ENCODE peak calls at places on chromosomes 5 and 9, in ten cellular contexts. C is Peyer's patch, O is ovary, G is heart left ventricle, X is endothelial cell of umbilical vein, M is stomach, T is esophagus squamous epithelium, S is adrenal gland, V is prostate gland, J is A549. N is an unnamed sample. For H3K4me1, the result is how much of the 10 kb centered on the place peaks cover.

GRCh38 chr5:65172486-65173129 is 309.1 kb downstream of the ADAMTS6 start:
- DNase-seq in C (no peak), O (no peak), G (no peak), X (no peak), M (no peak), T (no peak), S (no peak), V (no peak), J (no peak), N (no peak)

GRCh38 chr5:95624368-95624767 is 4.5 kb downstream of the GPR150 start:
- DNase-seq in C (no peak), O (no peak), G (no peak), X (no peak), M (no peak), T (no peak), S (no peak), V (no peak), J (no peak), N (no peak)

GRCh38 chr9:124795881-124796415 is 19.0 kb downstream of the OLFML2A start:
- DNase-seq in C (no peak), O (no peak), G (peak), X (peak), M (no peak), T (no peak), S (peak), V (no peak), J (no peak), N (no peak)

GRCh38 chr5:130110333-130110732 is 206.1 kb downstream of the CHSY3 start:
- DNase-seq in C (no peak), O (no peak), G (no peak), X (no peak), M (no peak), T (no peak), S (no peak), V (no peak), J (no peak), N (no peak)

GRCh38 chr5:75239681-75240080 is 3.0 kb upstream of the ANKRD31 start:
- DNase-seq in C (no peak), O (no peak), G (no peak), X (no peak), M (no peak), T (no peak), S (no peak), V (no peak), J (no peak), N (no peak)

GRCh38 chr5:74206571-74207550 is 433.7 kb downstream of the ENC1 start:
- DNase-seq in C (no peak), O (peak), G (peak), X (peak), M (peak), T (no peak), S (peak), V (peak), J (no peak), N (peak)

GRCh38 chr9:127923771-127924170 is 6.8 kb downstream of the PIP5KL1 start:
- DNase-seq in C (no peak), O (no peak), G (no peak), X (no peak), M (no peak), T (no peak), S (no peak), V (no peak), J (no peak), N (no peak)

GRCh38 chr5:139822553-139823425 is 27.2 kb downstream of the PSD2 start:
- DNase-seq in C (no peak), O (no peak), G (no peak), X (no peak), M (no peak), T (no peak), S (no peak), V (no peak), J (no peak), N (no peak)

GRCh38 chr9:84926793-84927192 is 257.3 kb downstream of the NTRK2 start:
- DNase-seq in C (no peak), O (no peak), G (no peak), X (no peak), M (no peak), T (no peak), S (no peak), V (no peak), J (no peak), N (no peak)

GRCh38 chr5:133369161-133369783 is 243.1 kb downstream of the FSTL4 start:
- DNase-seq in C (no peak), O (no peak), G (no peak), X (no peak), M (no peak), T (no peak), S (no peak), V (no peak), J (no peak), N (no peak)

GRCh38 chr9:133160742-133161541 is 2.8 kb downstream of the GBGT1 start:
- DNase-seq in C (peak), O (peak), G (no peak), X (peak), M (peak), T (no peak), S (peak), V (no peak), J (peak), N (peak)

GRCh38 chr5:90182726-90183125 is 226.8 kb downstream of the CETN3 start:
- DNase-seq in C (no peak), O (no peak), G (no peak), X (no peak), M (no peak), T (no peak), S (no peak), V (no peak), J (no peak), N (no peak)

GRCh38 chr5:31033295-31033694 is 160.2 kb upstream of the CDH6 start:
- DNase-seq in C (no peak), O (no peak), G (no peak), X (peak), M (no peak), T (no peak), S (no peak), V (no peak), J (no peak), N (no peak)

GRCh38 chr9:125650271-125650737 is 56.7 kb downstream of the MAPKAP1 start:
- DNase-seq in C (no peak), O (no peak), G (no peak), X (peak), M (no peak), T (no peak), S (no peak), V (no peak), J (no peak), N (no peak)

GRCh38 chr9:128393971-128394370 is 22.8 kb downstream of the URM1 start:
- DNase-seq in C (no peak), O (no peak), G (no peak), X (no peak), M (no peak), T (no peak), S (no peak), V (no peak), J (no peak), N (no peak)

GRCh38 chr9:128006360-128007024 is 25.7 kb upstream of the EEIG1 start:
- DNase-seq in C (no peak), O (no peak), G (no peak), X (peak), M (no peak), T (no peak), S (no peak), V (peak), J (no peak), N (no peak)

GRCh38 chr9:107292811-107293554 is 9.9 kb downstream of the RAD23B start:
- DNase-seq in C (no peak), O (no peak), G (no peak), X (no peak), M (no peak), T (no peak), S (no peak), V (no peak), J (no peak), N (no peak)

GRCh38 chr9:35688558-35689350 is 971 bp downstream of the TPM2 start:
- DNase-seq in C (no peak), O (no peak), G (no peak), X (peak), M (no peak), T (no peak), S (no peak), V (no peak), J (no peak), N (no peak)

GRCh38 chr5:60463179-60463868 is 236.6 kb downstream of the DEPDC1B start:
- DNase-seq in C (no peak), O (no peak), G (no peak), X (no peak), M (no peak), T (no peak), S (no peak), V (peak), J (peak), N (no peak)

GRCh38 chr9:91047529-91047928 is 245.9 kb downstream of the SYK start:
- DNase-seq in C (no peak), O (no peak), G (no peak), X (no peak), M (no peak), T (no peak), S (no peak), V (no peak), J (no peak), N (no peak)
- H3K27ac ChIP-seq in C (no peak), O (no peak), G (no peak), X (peak), M (no peak), T (no peak), S (no peak), V (no peak), J (no peak), N (no peak)

DNA sequence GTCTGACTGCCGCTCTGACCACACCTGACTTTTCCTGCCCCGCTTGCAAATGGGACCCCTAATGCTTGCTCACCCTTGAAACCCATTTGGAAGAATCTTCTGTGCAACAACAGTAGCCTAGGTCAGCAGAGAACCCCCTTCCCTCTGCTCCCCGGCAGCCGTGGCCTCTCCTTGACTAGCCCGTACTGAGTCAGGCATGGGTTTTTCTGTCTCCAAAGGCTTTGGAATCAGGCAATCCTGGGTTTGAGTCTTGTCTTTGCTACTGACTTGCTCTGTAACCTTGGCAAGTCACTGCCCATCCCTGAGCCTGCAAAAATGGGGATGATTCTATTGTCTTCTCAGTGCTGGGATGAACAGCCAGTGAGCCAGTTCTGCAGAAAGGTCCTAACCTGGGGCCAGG is 135.4 kb downstream of the RGS3 start:
- DNase-seq in C (no peak), O (no peak), G (no peak), X (no peak), M (no peak), T (no peak), S (peak), V (no peak), J (no peak), N (no peak)
- TF ChIP-seq POLR2A in C (no peak), O (no peak), G (no peak), X (no peak), M (no peak), T (no peak), S (no peak), V (no peak), J (no peak), N (no peak)

GRCh38 chr9:137189297-137190295 is 1.1 kb downstream of the SSNA1 start:
- DNase-seq in C (no peak), O (no peak), G (no peak), X (no peak), M (peak), T (no peak), S (no peak), V (no peak), J (no peak), N (no peak)

GRCh38 chr9:137188490-137189296 is at the start of the genes ANAPC2 and SSNA1:
- DNase-seq in C (peak), O (peak), G (peak), X (peak), M (peak), T (peak), S (peak), V (peak), J (peak), N (peak)

GRCh38 chr9:137191245-137191644 is 2.8 kb downstream of the SSNA1 start:
- DNase-seq in C (no peak), O (no peak), G (no peak), X (no peak), M (no peak), T (no peak), S (no peak), V (no peak), J (no peak), N (no peak)

GRCh38 chr9:137191691-137192447 is 3.4 kb downstream of the SSNA1 start:
- DNase-seq in C (no peak), O (no peak), G (no peak), X (no peak), M (peak), T (no peak), S (no peak), V (no peak), J (no peak), N (no peak)

DNA sequence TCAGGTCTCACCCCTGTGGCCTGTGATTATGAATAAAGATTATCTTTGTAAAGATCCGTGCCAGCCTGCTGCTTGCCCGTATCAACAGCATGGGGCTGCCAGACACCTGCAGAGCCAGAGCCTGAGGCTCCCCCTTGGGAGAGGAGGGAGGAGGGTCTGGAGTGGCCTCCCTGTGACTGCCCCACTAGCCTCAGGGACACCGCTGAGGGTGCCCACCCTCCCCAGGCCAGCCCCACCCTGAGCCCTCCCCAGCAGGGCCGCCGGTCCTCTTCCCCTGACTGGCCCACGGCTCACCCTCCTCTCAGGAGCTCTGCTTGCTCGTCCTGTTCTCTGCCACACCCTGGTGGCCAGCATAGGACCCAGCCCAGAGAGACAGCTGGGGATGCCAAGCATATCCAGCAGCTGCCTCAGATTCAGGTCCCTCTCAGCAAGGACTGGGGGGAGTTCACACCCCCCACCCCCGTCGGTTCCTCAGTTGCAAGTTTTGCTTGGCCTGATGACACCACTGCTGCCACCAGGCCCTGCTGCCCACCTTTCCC is 1.9 kb downstream of the SSNA1 start:
- DNase-seq in C (no peak), O (no peak), G (no peak), X (no peak), M (peak), T (no peak), S (no peak), V (no peak), J (no peak), N (no peak)
- H3K4me1 ChIP-seq in C (half or more), O (under half), G (under half), X (under half), M (under half), T (half or more), S (under half), V (under half), J (under half), N (under half)

GRCh38 chr9:113566712-113567071 is 103.2 kb downstream of the RGS3 start:
- DNase-seq in C (no peak), O (no peak), G (no peak), X (no peak), M (peak), T (no peak), S (no peak), V (no peak), J (no peak), N (peak)
- H3K27ac ChIP-seq in C (no peak), O (no peak), G (peak), X (no peak), M (peak), T (no peak), S (no peak), V (peak), J (no peak), N (no peak)

DNA sequence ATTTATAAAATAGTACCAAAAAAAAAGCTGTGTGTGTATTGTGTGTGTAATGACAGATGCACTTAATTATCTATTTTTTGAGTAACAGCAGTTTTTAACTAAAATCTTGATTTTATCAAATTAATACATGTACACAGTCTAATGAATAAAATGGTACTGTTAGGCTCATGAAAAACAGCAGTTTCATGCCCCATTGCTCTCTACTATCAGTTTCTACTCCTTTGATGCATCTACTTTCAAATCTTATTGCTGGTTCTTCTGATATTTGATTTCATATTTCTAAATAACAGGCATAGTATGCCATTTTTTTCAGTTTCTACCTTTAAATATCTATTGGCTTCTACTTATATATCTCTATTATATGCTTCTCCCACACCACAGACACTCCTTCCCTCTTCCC is 117.4 kb downstream of the CCDC171 start:
- DNase-seq in C (no peak), O (no peak), G (no peak), X (no peak), M (no peak), T (no peak), S (no peak), V (no peak), J (no peak), N (no peak)
- TF ChIP-seq POLR2A in C (no peak), O (no peak), G (no peak), X (no peak), M (no peak), T (no peak), S (no peak), V (no peak), J (no peak), N (no peak)

GRCh38 chr5:149777382-149777781 is 47.3 kb downstream of the PPARGC1B start:
- DNase-seq in C (peak), O (no peak), G (peak), X (no peak), M (no peak), T (no peak), S (no peak), V (no peak), J (no peak), N (peak)
- H3K4me1 ChIP-seq in C (half or more), O (under half), G (under half), X (under half), M (half or more), T (half or more), S (under half), V (under half), J (under half), N (under half)